ENCODE peak calls at places on chromosomes 7 and 10, in six cellular contexts. One of them, this sample, is unnamed.

GRCh38 chr7:115040526-115040925 is 118.6 kb downstream of the MDFIC start:
- DNase-seq in psoas muscle: no peak
- DNase-seq in B cell: no peak
- DNase-seq in uterus: no peak
- DNase-seq in esophagus muscularis mucosa: no peak
- DNase-seq in fibroblast of lung: no peak
- DNase-seq in this sample: no peak

GRCh38 chr10:121935702-121936101 is 7.9 kb upstream of the ATE1 start:
- DNase-seq in B cell: no peak
- DNase-seq in uterus: no peak
- DNase-seq in psoas muscle: no peak
- DNase-seq in fibroblast of lung: no peak
- DNase-seq in esophagus muscularis mucosa: no peak
- DNase-seq in this sample: no peak

GRCh38 chr7:149843566-149843965 is 5.4 kb downstream of the ZNF862 start:
- DNase-seq in uterus: no peak
- DNase-seq in B cell: no peak
- DNase-seq in esophagus muscularis mucosa: no peak
- DNase-seq in psoas muscle: no peak
- DNase-seq in fibroblast of lung: no peak
- DNase-seq in this sample: no peak

GRCh38 chr10:99368646-99369045 is 39.5 kb downstream of the CNNM1 start:
- DNase-seq in esophagus muscularis mucosa: no peak
- DNase-seq in B cell: no peak
- DNase-seq in psoas muscle: no peak
- DNase-seq in uterus: no peak
- DNase-seq in fibroblast of lung: no peak
- DNase-seq in this sample: no peak

GRCh38 chr7:83588602-83589240 is 60.2 kb downstream of the SEMA3E start:
- DNase-seq in psoas muscle: no peak
- DNase-seq in uterus: no peak
- DNase-seq in fibroblast of lung: no peak
- DNase-seq in B cell: no peak
- DNase-seq in esophagus muscularis mucosa: no peak
- DNase-seq in this sample: no peak

GRCh38 chr10:102395677-102396197 is at the start of gene NFKB2:
- DNase-seq in B cell: no peak
- DNase-seq in esophagus muscularis mucosa: no peak
- DNase-seq in uterus: no peak
- DNase-seq in psoas muscle: no peak
- DNase-seq in fibroblast of lung: no peak
- DNase-seq in this sample: no peak

GRCh38 chr7:133054167-133054840 is 27.6 kb downstream of the CHCHD3 start:
- DNase-seq in fibroblast of lung: peak; percentile 31
- DNase-seq in uterus: no peak
- DNase-seq in B cell: no peak
- DNase-seq in psoas muscle: no peak
- DNase-seq in esophagus muscularis mucosa: no peak
- DNase-seq in this sample: no peak

GRCh38 chr10:6143128-6143527 is 54.3 kb downstream of the RBM17 start:
- DNase-seq in esophagus muscularis mucosa: no peak
- DNase-seq in uterus: no peak
- DNase-seq in B cell: no peak
- DNase-seq in fibroblast of lung: no peak
- DNase-seq in psoas muscle: no peak
- DNase-seq in this sample: no peak

GRCh38 chr7:136086712-136087111 is 109.6 kb upstream of the MTPN start:
- DNase-seq in esophagus muscularis mucosa: no peak
- DNase-seq in fibroblast of lung: peak; percentile 92
- DNase-seq in B cell: peak; percentile 45
- DNase-seq in psoas muscle: no peak
- DNase-seq in uterus: peak; percentile 65
- DNase-seq in this sample: peak; percentile 19

GRCh38 chr10:90968448-90969086 is 47.7 kb upstream of the ANKRD1 start:
- DNase-seq in psoas muscle: no peak
- DNase-seq in uterus: no peak
- DNase-seq in B cell: no peak
- DNase-seq in fibroblast of lung: peak; percentile 83
- DNase-seq in esophagus muscularis mucosa: no peak
- DNase-seq in this sample: no peak

GRCh38 chr10:18313146-18313542 is 172.9 kb downstream of the CACNB2 start:
- DNase-seq in esophagus muscularis mucosa: no peak
- DNase-seq in psoas muscle: no peak
- DNase-seq in fibroblast of lung: no peak
- DNase-seq in uterus: no peak
- DNase-seq in B cell: no peak
- DNase-seq in this sample: no peak

GRCh38 chr10:12513775-12514663 is 164.7 kb downstream of the CAMK1D start:
- DNase-seq in fibroblast of lung: peak; percentile 23
- DNase-seq in psoas muscle: no peak
- DNase-seq in uterus: no peak
- DNase-seq in B cell: no peak
- DNase-seq in esophagus muscularis mucosa: no peak
- DNase-seq in this sample: no peak

GRCh38 chr7:41311301-41311700 is 391.6 kb downstream of the INHBA start:
- DNase-seq in psoas muscle: no peak
- DNase-seq in uterus: no peak
- DNase-seq in esophagus muscularis mucosa: no peak
- DNase-seq in fibroblast of lung: no peak
- DNase-seq in B cell: no peak
- DNase-seq in this sample: no peak

GRCh38 chr10:59745163-59745650 is 8.0 kb downstream of the MRLN start:
- DNase-seq in esophagus muscularis mucosa: no peak
- DNase-seq in B cell: no peak
- DNase-seq in psoas muscle: no peak
- DNase-seq in fibroblast of lung: no peak
- DNase-seq in uterus: no peak
- DNase-seq in this sample: no peak

GRCh38 chr10:25934673-25935139 is 677 bp downstream of the MYO3A start:
- DNase-seq in fibroblast of lung: no peak
- DNase-seq in psoas muscle: no peak
- DNase-seq in uterus: no peak
- DNase-seq in B cell: peak; percentile 61
- DNase-seq in esophagus muscularis mucosa: no peak
- DNase-seq in this sample: peak; percentile 27

GRCh38 chr10:132532784-132533560 is 4.6 kb upstream of the INPP5A start:
- DNase-seq in fibroblast of lung: peak; percentile 45
- DNase-seq in uterus: peak; percentile 12
- DNase-seq in B cell: no peak
- DNase-seq in esophagus muscularis mucosa: no peak
- DNase-seq in psoas muscle: no peak
- DNase-seq in this sample: no peak

GRCh38 chr10:132588301-132589013 is 50.9 kb downstream of the INPP5A start:
- DNase-seq in uterus: no peak
- DNase-seq in esophagus muscularis mucosa: no peak
- DNase-seq in B cell: peak; percentile 75
- DNase-seq in fibroblast of lung: no peak
- DNase-seq in psoas muscle: no peak
- DNase-seq in this sample: peak; percentile 79

GRCh38 chr7:127885843-127886242 is 145.4 kb downstream of the LRRC4 start:
- DNase-seq in psoas muscle: no peak
- DNase-seq in uterus: no peak
- DNase-seq in B cell: no peak
- DNase-seq in esophagus muscularis mucosa: no peak
- DNase-seq in fibroblast of lung: peak; percentile 77
- DNase-seq in this sample: no peak

GRCh38 chr7:112149734-112150133 is 56.5 kb downstream of the DOCK4 start:
- DNase-seq in uterus: no peak
- DNase-seq in esophagus muscularis mucosa: no peak
- DNase-seq in fibroblast of lung: no peak
- DNase-seq in psoas muscle: no peak
- DNase-seq in B cell: no peak
- DNase-seq in this sample: no peak

GRCh38 chr7:17234398-17235021 is 63.9 kb upstream of the AHR start:
- DNase-seq in fibroblast of lung: peak; percentile 96
- DNase-seq in esophagus muscularis mucosa: no peak
- DNase-seq in psoas muscle: no peak
- DNase-seq in B cell: peak; percentile 29
- DNase-seq in uterus: no peak
- DNase-seq in this sample: peak; percentile 87

GRCh38 chr7:72077776-72078175 is 334.4 kb downstream of the CALN1 start:
- DNase-seq in fibroblast of lung: no peak
- DNase-seq in psoas muscle: no peak
- DNase-seq in uterus: no peak
- DNase-seq in B cell: no peak
- DNase-seq in esophagus muscularis mucosa: peak; percentile 45
- DNase-seq in this sample: no peak

GRCh38 chr7:43377196-43377935 is 205.5 kb upstream of the STK17A start:
- DNase-seq in fibroblast of lung: no peak
- DNase-seq in B cell: no peak
- DNase-seq in esophagus muscularis mucosa: no peak
- DNase-seq in uterus: no peak
- DNase-seq in psoas muscle: no peak
- DNase-seq in this sample: no peak

GRCh38 chr10:71320592-71320991 is 1.5 kb downstream of the SLC29A3 start:
- DNase-seq in uterus: no peak
- DNase-seq in psoas muscle: no peak
- DNase-seq in B cell: no peak
- DNase-seq in fibroblast of lung: no peak
- DNase-seq in esophagus muscularis mucosa: no peak
- DNase-seq in this sample: no peak

DNA sequence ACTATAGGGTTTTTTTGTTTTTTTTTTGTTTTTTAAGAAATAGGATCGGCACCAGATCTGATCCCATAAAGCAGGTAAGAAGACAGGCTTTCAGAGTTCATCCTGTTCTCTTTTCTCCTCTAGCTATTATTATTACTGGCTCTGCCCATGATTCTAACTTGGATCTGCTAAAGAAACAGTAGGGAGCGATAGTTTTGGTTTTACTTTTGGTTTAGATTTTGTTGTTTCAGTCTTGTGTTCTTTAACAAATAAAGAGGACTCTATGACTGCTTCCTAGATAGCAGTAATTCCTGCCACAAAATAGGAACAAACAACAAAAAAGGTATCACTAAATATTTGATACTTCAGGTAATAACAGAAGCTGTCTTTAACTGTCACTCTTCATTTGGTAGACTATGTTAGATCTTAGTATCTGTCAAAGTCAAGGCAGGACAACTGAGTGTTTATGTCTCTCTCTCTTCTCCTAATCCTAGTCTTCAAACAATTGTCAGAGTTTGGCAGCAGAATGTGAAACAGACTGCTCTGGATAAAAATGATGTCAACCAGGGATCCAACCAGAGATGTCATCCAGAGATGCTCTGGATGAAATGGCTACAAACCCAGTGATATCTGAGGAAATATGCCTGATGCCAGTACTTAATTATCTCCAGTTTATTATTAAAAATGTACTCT is 99.8 kb downstream of the KMT2C start:
- DNase-seq in fibroblast of lung: no peak
- DNase-seq in esophagus muscularis mucosa: no peak
- DNase-seq in B cell: peak; percentile 19
- DNase-seq in psoas muscle: no peak
- DNase-seq in uterus: no peak
- DNase-seq in this sample: no peak
- TF ChIP-seq CTCF in fibroblast of lung: no peak
- TF ChIP-seq CTCF in esophagus muscularis mucosa: no peak
- TF ChIP-seq CTCF in B cell: no peak
- TF ChIP-seq CTCF in psoas muscle: no peak
- TF ChIP-seq CTCF in uterus: no peak
- TF ChIP-seq CTCF in this sample: no peak

GRCh38 chr7:22356010-22356854 is 722 bp downstream of the RAPGEF5 start:
- DNase-seq in fibroblast of lung: no peak
- DNase-seq in esophagus muscularis mucosa: no peak
- DNase-seq in B cell: peak; percentile 28
- DNase-seq in uterus: no peak
- DNase-seq in psoas muscle: no peak
- DNase-seq in this sample: no peak
- TF ChIP-seq CTCF in fibroblast of lung: no peak
- TF ChIP-seq CTCF in esophagus muscularis mucosa: no peak
- TF ChIP-seq CTCF in B cell: no peak
- TF ChIP-seq CTCF in uterus: no peak
- TF ChIP-seq CTCF in psoas muscle: no peak
- TF ChIP-seq CTCF in this sample: no peak

GRCh38 chr10:125061557-125062243 is 98.7 kb downstream of the CTBP2 start:
- DNase-seq in psoas muscle: no peak
- DNase-seq in uterus: no peak
- DNase-seq in fibroblast of lung: no peak
- DNase-seq in esophagus muscularis mucosa: no peak
- DNase-seq in B cell: no peak
- DNase-seq in this sample: no peak

GRCh38 chr10:125063256-125063945 is 97.0 kb downstream of the CTBP2 start:
- DNase-seq in esophagus muscularis mucosa: no peak
- DNase-seq in fibroblast of lung: no peak
- DNase-seq in B cell: no peak
- DNase-seq in uterus: no peak
- DNase-seq in psoas muscle: no peak
- DNase-seq in this sample: no peak

GRCh38 chr10:125060851-125061556 is 99.4 kb downstream of the CTBP2 start:
- DNase-seq in esophagus muscularis mucosa: peak; percentile 95
- DNase-seq in fibroblast of lung: peak; percentile 87
- DNase-seq in uterus: peak; percentile 79
- DNase-seq in B cell: no peak
- DNase-seq in psoas muscle: peak; percentile 84
- DNase-seq in this sample: peak; percentile 66

GRCh38 chr10:125060486-125060850 is 99.9 kb downstream of the CTBP2 start:
- DNase-seq in B cell: no peak
- DNase-seq in uterus: no peak
- DNase-seq in esophagus muscularis mucosa: no peak
- DNase-seq in fibroblast of lung: no peak
- DNase-seq in psoas muscle: no peak
- DNase-seq in this sample: no peak

DNA sequence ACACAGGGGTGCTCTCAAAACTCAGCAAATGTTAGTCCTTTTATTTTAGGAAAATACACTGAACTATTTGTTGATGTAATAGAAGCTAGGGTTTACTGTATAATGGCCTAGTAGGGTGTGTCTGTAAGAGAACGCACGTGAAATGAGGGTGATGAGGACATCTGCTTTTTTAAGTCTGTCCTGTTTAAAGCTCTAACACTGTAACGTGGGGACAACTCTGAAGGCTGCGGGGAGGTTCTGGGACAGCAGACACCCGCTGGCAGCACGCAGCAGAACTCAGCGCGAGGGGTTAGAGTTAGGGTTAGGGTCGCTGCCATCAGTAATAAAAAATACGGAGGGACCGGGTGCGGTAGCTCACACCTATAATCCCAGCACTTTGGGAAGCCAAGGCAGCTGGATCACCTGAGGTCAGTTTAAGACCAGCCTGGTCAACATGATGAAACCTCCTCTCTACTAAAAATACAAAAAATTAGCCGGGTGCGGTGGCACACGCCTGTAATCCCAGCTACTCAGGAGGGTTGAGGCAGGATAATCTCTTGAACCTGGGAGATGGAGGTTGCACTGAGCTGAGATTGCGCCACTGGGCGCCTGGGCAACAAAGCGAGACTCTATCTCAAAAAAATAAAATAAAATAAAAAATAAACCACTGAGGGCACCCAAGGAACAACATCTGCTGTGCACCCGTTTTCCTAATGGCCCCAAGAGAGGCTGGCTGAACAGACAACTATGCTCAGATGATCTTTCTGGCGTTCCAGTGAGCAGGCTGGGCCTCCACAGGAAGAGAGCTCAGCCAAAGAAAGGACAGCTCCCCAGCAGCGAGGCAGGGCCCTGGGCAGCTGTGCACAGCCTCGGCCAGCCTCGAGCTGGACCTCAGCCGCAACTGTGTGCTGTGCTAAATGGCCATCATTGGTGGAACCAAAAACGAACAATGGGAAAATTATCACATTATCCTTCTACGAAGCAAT is 97.8 kb downstream of the CTBP2 start:
- DNase-seq in fibroblast of lung: peak; percentile 43
- DNase-seq in uterus: peak; percentile 51
- DNase-seq in esophagus muscularis mucosa: no peak
- DNase-seq in B cell: no peak
- DNase-seq in psoas muscle: peak; percentile 52
- DNase-seq in this sample: no peak
- TF ChIP-seq CTCF in fibroblast of lung: no peak
- TF ChIP-seq CTCF in uterus: no peak
- TF ChIP-seq CTCF in esophagus muscularis mucosa: no peak
- TF ChIP-seq CTCF in B cell: no peak
- TF ChIP-seq CTCF in psoas muscle: no peak
- TF ChIP-seq CTCF in this sample: no peak

GRCh38 chr10:14306201-14306600 is 24.5 kb downstream of the FRMD4A start:
- DNase-seq in esophagus muscularis mucosa: peak; percentile 29
- DNase-seq in uterus: no peak
- DNase-seq in fibroblast of lung: no peak
- DNase-seq in psoas muscle: no peak
- DNase-seq in B cell: no peak
- DNase-seq in this sample: no peak
- TF ChIP-seq CTCF in esophagus muscularis mucosa: no peak
- TF ChIP-seq CTCF in uterus: no peak
- TF ChIP-seq CTCF in fibroblast of lung: no peak
- TF ChIP-seq CTCF in psoas muscle: no peak
- TF ChIP-seq CTCF in B cell: no peak
- TF ChIP-seq CTCF in this sample: no peak